ENCODE peak calls at places on chromosomes 1 and 21, in seven cellular contexts. B is progenitor cell of endocrine pancreas, L is AG04449, O is AG09319, I is hepatocyte, X is A549, Z is mesothelial cell of epicardium. J is an unnamed sample.

GRCh38 chr1:221832151-221832550 is 90.3 kb upstream of the DUSP10 start:
- DNase-seq in L (no peak), B (no peak), I (no peak), O (no peak), X (no peak), Z (no peak), J (no peak)

GRCh38 chr1:114025609-114026401 is 46.5 kb downstream of the OLFML3 start:
- DNase-seq in B (no peak), Z (no peak), O (no peak), L (no peak), I (no peak), X (no peak), J (no peak)

GRCh38 chr1:94045465-94046056 is 75.4 kb downstream of the ABCA4 start:
- DNase-seq in B (peak; percentile 47), L (peak; percentile 93), I (peak; percentile 94), O (peak; percentile 79), Z (peak; percentile 66), X (peak; percentile 93), J (peak; percentile 74)

GRCh38 chr1:85274969-85275453 is 1.4 kb downstream of the BCL10 start:
- DNase-seq in B (no peak), Z (no peak), I (peak; percentile 73), L (no peak), O (peak; percentile 30), X (peak; percentile 30), J (no peak)

GRCh38 chr21:41112740-41113692 is 54.9 kb upstream of the BACE2 start:
- DNase-seq in O (peak; percentile 52), Z (no peak), B (no peak), X (no peak), I (peak; percentile 74), L (peak; percentile 92), J (no peak)

GRCh38 chr1:7678491-7679158 is 92.5 kb upstream of the VAMP3 start:
- DNase-seq in Z (no peak), B (no peak), O (no peak), I (peak; percentile 38), X (no peak), L (no peak), J (no peak)

GRCh38 chr1:38918568-38918967 is 23.1 kb downstream of the RHBDL2 start:
- DNase-seq in O (no peak), Z (no peak), B (no peak), L (no peak), X (no peak), I (no peak), J (no peak)

GRCh38 chr1:184888505-184888904 is 85.8 kb downstream of the NIBAN1 start:
- DNase-seq in B (no peak), Z (no peak), X (no peak), L (peak; percentile 34), I (no peak), O (no peak), J (no peak)

GRCh38 chr1:50422946-50423669 is at the start of gene DMRTA2:
- DNase-seq in Z (no peak), I (no peak), O (no peak), B (peak; percentile 33), X (peak; percentile 87), L (no peak), J (peak; percentile 59)

GRCh38 chr1:209823143-209824041 is 4.4 kb upstream of the UTP25 start:
- DNase-seq in I (peak; percentile 69), L (no peak), O (no peak), Z (no peak), B (no peak), X (peak; percentile 42), J (no peak)

GRCh38 chr1:222829868-222830267 is 15.0 kb downstream of the DISP1 start:
- DNase-seq in O (no peak), Z (no peak), L (peak; percentile 31), X (no peak), I (peak; percentile 67), B (no peak), J (no peak)

GRCh38 chr1:230708631-230709580 is 5.0 kb downstream of the AGT start:
- DNase-seq in X (no peak), Z (no peak), L (no peak), I (peak; percentile 88), O (no peak), B (no peak), J (no peak)

GRCh38 chr1:8962812-8963669 is 17.4 kb downstream of the CA6 start:
- DNase-seq in O (no peak), B (peak; percentile 18), I (peak; percentile 74), L (no peak), Z (no peak), X (peak; percentile 82), J (peak; percentile 59)

GRCh38 chr1:28719332-28719619 is 17.5 kb upstream of the YTHDF2 start:
- DNase-seq in Z (no peak), L (no peak), X (no peak), O (no peak), I (no peak), B (no peak), J (no peak)
- TF ChIP-seq CTCF in Z (no peak), L (no peak), X (no peak), O (no peak), I (no peak), B (no peak), J (no peak)

GRCh38 chr21:30408782-30409494 is 13.1 kb downstream of the KRTAP13-1 start:
- DNase-seq in Z (no peak), X (peak; percentile 0), L (no peak), I (peak; percentile 81), O (no peak), B (peak; percentile 48), J (peak; percentile 49)
- TF ChIP-seq CTCF in Z (no peak), X (no peak), L (peak; percentile 20), I (peak; percentile 55), O (no peak), B (peak; percentile 70), J (peak; percentile 29)

DNA sequence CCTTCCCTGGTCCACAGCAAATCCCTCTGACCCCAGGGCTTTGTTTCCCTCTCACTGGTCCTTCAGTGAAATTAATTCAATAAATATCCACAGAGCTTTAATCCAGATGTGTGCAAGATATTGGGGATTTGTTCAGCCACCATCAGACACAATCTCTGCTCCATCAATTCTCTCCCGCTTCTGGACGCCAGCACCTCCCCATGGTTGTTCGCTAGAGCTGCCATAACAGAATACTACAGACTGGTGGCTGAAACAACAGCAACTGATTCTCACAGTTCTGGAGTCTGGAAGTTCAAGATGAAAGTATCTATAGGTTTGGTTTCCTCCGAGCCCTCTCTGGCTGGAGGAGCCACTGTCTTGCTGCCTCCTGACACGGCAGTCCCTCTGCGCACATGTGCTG is 303.9 kb downstream of the SMYD3 start:
- DNase-seq in Z (no peak), L (no peak), O (no peak), B (no peak), X (no peak), I (no peak), J (no peak)
- TF ChIP-seq CTCF in Z (no peak), L (no peak), O (no peak), B (no peak), X (no peak), I (no peak), J (no peak)

DNA sequence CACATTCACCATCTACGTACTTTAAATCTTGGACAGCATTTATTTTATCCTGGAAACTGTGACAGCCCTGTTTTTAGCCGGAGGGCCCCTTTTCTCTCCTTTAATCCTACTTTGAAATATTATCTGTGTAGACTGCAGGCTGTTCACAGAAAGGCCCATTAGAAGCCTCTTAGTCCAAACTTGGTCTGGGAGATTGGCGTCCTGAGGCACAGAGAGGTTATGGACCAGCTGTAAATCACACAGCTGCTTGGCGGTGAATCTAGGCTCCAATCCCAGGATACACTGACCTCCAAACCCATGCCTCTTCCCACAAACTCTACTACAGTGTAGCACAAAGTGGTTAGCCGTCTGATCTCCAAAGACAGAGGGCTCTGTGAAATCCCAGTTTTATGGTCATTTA is 4.3 kb downstream of the KANK4 start:
- DNase-seq in B (no peak), Z (no peak), X (no peak), L (no peak), I (no peak), O (no peak), J (no peak)
- TF ChIP-seq CTCF in B (no peak), Z (no peak), X (no peak), L (no peak), I (no peak), O (no peak), J (no peak)

DNA sequence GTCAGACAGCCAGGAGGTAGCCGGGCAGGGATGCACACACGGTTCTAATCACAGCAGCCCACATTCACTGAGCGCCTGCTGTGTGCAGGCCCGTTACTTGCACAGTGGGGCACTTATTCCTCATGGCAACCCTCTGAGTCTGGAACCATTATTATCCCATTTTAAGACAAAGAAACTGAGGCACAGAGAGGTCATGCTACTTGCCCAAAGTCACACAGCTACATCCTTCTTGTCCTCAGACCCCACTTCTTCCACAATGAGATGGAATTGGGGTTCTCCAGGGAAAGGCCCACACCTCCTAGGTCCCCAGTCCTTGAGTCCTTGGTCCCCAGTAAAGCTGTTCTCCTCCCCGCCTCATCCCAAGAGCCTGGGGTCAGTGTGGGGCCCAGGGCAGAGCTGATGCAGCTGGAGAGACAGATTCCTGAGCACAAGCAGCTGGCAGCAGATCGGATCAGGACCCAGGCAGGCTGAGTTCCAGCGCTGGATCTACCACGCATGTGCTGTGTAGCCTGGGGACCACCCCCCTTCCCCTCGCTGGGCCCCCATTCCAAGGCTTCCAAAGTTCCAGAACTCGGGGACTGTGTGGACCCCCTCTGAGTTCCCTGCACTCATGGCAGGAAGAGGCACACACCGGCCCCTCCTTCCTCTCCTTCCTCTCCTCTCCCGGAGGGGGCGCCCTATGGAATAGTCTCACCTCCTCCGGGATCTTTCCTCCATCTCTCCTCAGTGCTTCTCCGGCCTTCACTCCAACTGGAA is 393.4 kb downstream of the MATN1 start:
- DNase-seq in L (no peak), O (no peak), Z (no peak), B (no peak), I (no peak), X (no peak), J (no peak)
- TF ChIP-seq CTCF in L (no peak), O (no peak), Z (no peak), B (no peak), I (no peak), X (no peak), J (no peak)

GRCh38 chr1:109397451-109398342 is at the start of gene SORT1:
- DNase-seq in L (no peak), B (peak; percentile 88), Z (peak; percentile 84), I (peak; percentile 93), O (peak; percentile 34), X (peak; percentile 53), J (peak; percentile 88)
- TF ChIP-seq CTCF in L (no peak), B (peak; percentile 18), Z (no peak), I (no peak), O (no peak), X (no peak), J (peak; percentile 15)

DNA sequence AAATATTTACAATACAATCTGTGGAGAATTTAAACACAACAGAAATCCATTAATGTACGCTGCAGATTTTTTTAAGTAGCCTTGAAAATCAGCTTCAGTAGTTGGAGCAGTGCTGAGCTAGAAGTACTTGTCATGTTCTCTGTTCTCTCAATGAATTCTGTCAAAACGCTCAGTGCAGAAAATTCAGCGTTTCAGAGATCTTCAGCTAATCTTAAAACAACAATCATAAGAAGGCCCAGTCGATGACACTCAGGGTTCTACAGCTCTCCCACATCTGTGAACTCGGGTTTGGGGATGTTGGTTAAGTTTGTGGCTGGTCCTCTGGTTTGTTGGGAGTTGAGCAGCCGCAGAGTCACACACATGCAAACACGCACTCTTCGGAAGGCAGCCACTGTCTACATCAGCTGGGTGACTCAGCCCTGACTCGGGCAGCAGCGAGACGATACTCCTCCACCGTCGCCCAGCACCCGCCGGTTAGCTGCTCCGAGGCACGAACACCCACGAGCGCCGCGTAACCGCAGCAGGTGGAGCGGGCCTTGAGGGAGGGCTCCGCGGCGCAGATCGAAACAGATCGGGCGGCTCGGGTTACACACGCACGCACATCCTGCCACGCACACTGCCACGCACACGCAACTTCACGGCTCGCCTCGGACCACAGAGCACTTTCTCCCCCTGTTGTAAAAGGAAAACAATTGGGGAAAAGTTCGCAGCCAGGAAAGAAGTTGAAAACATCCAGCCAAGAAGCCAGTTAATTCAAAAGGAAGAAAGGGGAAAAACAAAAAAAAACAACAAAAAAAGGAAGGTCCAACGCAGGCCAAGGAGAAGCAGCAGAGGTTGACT is 161.2 kb downstream of the RUNX1 start:
- DNase-seq in Z (no peak), I (peak; percentile 91), B (peak; percentile 44), L (peak; percentile 92), X (peak; percentile 50), O (peak; percentile 91), J (peak; percentile 41)
- TF ChIP-seq CTCF in Z (no peak), I (no peak), B (no peak), L (no peak), X (no peak), O (no peak), J (no peak)

J was measured in endothelial cell.